ENCODE peak calls at places on chromosomes 3 and 15, in nine cellular contexts. K is astrocyte of the cerebellum; I is astrocyte of the hippocampus; D is GM12865; U is T-helper 1 cell; E is sigmoid colon; L is A172; T is effector memory CD4-positive, alpha-beta T cell; Z is fibroblast of the conjunctiva. J is an unnamed sample.

GRCh38 chr3:112778298-112779008 is 68.2 kb downstream of the CD200R1L start:
- DNase-seq in K (peak), I (peak), D (no peak), U (no peak), E (no peak), L (peak), T (no peak), Z (peak), J (no peak)

GRCh38 chr15:52013151-52013791 is 5.7 kb upstream of the MAPK6 start:
- DNase-seq in K (no peak), I (no peak), D (peak), U (no peak), E (no peak), L (peak), T (no peak), Z (no peak), J (no peak)

GRCh38 chr15:66184936-66185790 is 68.4 kb downstream of the MEGF11 start:
- DNase-seq in K (no peak), I (peak), D (no peak), U (no peak), E (no peak), L (no peak), T (no peak), Z (no peak), J (no peak)

GRCh38 chr3:124383051-124383450 is 347.2 kb upstream of the UMPS start:
- DNase-seq in K (no peak), I (peak), D (no peak), U (no peak), E (no peak), L (no peak), T (no peak), Z (no peak), J (no peak)

GRCh38 chr3:65107174-65107573 is 419.4 kb upstream of the ADAMTS9 start:
- DNase-seq in K (peak), I (peak), D (no peak), U (no peak), E (no peak), L (peak), T (no peak), Z (no peak), J (no peak)

GRCh38 chr15:42749266-42749665 is 12.3 kb upstream of the CDAN1 start:
- DNase-seq in K (no peak), I (no peak), D (no peak), U (no peak), E (no peak), L (no peak), T (no peak), Z (no peak), J (no peak)

GRCh38 chr15:85007741-85008140 is 26.1 kb downstream of the PDE8A start:
- DNase-seq in K (no peak), I (peak), D (no peak), U (no peak), E (no peak), L (no peak), T (no peak), Z (no peak), J (no peak)

GRCh38 chr3:47427866-47428265 is 47.0 kb downstream of the PTPN23 start:
- DNase-seq in K (no peak), I (no peak), D (no peak), U (no peak), E (no peak), L (no peak), T (no peak), Z (no peak), J (no peak)

GRCh38 chr15:74598126-74598842 is 17.4 kb upstream of the CLK3 start:
- DNase-seq in K (no peak), I (peak), D (peak), U (peak), E (peak), L (peak), T (peak), Z (peak), J (peak)

J was measured in T-cell.